ENCODE peak calls at places on chromosomes 2 and 18, in nine cellular contexts. J is AML-193, V is foreskin fibroblast, W is left cardiac atrium, R is neural crest cell, N is HS-5, B is mesenteric fat pad, E is Kasumi-1, Y is iPS DF 19.7. H is an unnamed sample.
A peak's percentile ranks its signal among the peaks of the same experiment; 100 is the strongest.

GRCh38 chr2:71538656-71539265 is 85.4 kb downstream of the DYSF start:
- DNase-seq in J (no peak), V (no peak), W (no peak), R (no peak), N (no peak), B (peak; percentile 43), E (peak; percentile 20), Y (no peak), H (no peak)

GRCh38 chr2:100674671-100675070 is 111.9 kb downstream of the PDCL3 start:
- DNase-seq in J (no peak), V (no peak), W (no peak), R (no peak), N (no peak), B (no peak), E (no peak), Y (no peak), H (no peak)

GRCh38 chr2:2328847-2329246 is 2.2 kb downstream of the MYT1L start:
- DNase-seq in J (peak; percentile 4), V (no peak), W (no peak), R (peak; percentile 56), N (no peak), B (no peak), E (peak; percentile 35), Y (peak; percentile 28), H (no peak)

GRCh38 chr18:49878567-49878966 is 65.2 kb upstream of the ACAA2 start:
- DNase-seq in J (no peak), V (peak; percentile 3), W (peak; percentile 39), R (no peak), N (peak; percentile 35), B (no peak), E (no peak), Y (no peak), H (no peak)

GRCh38 chr2:161353543-161353942 is 45.3 kb downstream of the PSMD14 start:
- DNase-seq in J (no peak), V (no peak), W (no peak), R (no peak), N (no peak), B (no peak), E (no peak), Y (no peak), H (no peak)

GRCh38 chr18:58319719-58320118 is 275.7 kb downstream of the NEDD4L start:
- DNase-seq in J (no peak), V (no peak), W (no peak), R (no peak), N (no peak), B (no peak), E (no peak), Y (no peak), H (no peak)

GRCh38 chr18:63111549-63112402 is 207.8 kb downstream of the BCL2 start:
- DNase-seq in J (peak; percentile 78), V (no peak), W (peak; percentile 56), R (no peak), N (no peak), B (no peak), E (peak; percentile 77), Y (no peak), H (no peak)

GRCh38 chr2:137659616-137660015 is 304.7 kb upstream of the HNMT start:
- DNase-seq in J (no peak), V (no peak), W (no peak), R (no peak), N (no peak), B (no peak), E (no peak), Y (no peak), H (no peak)

GRCh38 chr2:68281988-68282387 is 29.7 kb upstream of the PPP3R1 start:
- DNase-seq in J (no peak), V (no peak), W (no peak), R (no peak), N (no peak), B (no peak), E (no peak), Y (no peak), H (no peak)

GRCh38 chr2:173021939-173022371 is 53.7 kb upstream of the MAP3K20 start:
- DNase-seq in J (no peak), V (peak; percentile 32), W (peak; percentile 50), R (no peak), N (peak; percentile 40), B (no peak), E (peak; percentile 57), Y (no peak), H (no peak)

GRCh38 chr2:235614176-235614860 is 120.5 kb downstream of the AGAP1 start:
- DNase-seq in J (no peak), V (peak; percentile 20), W (no peak), R (no peak), N (no peak), B (no peak), E (no peak), Y (no peak), H (no peak)

GRCh38 chr2:69138247-69138754 is 125.3 kb downstream of the ANTXR1 start:
- DNase-seq in J (no peak), V (peak; percentile 60), W (no peak), R (no peak), N (peak; percentile 78), B (no peak), E (no peak), Y (no peak), H (no peak)

GRCh38 chr18:28007841-28008240 is 169.1 kb downstream of the CDH2 start:
- DNase-seq in J (no peak), V (no peak), W (no peak), R (no peak), N (peak; percentile 41), B (no peak), E (no peak), Y (no peak), H (no peak)

GRCh38 chr18:9290171-9290570 is 44.4 kb upstream of the TWSG1 start:
- DNase-seq in J (no peak), V (peak; percentile 26), W (no peak), R (no peak), N (no peak), B (no peak), E (no peak), Y (no peak), H (no peak)

GRCh38 chr2:240477916-240478315 is 42.5 kb downstream of the GPC1 start:
- DNase-seq in J (no peak), V (no peak), W (no peak), R (no peak), N (no peak), B (no peak), E (no peak), Y (no peak), H (peak; percentile 39)

GRCh38 chr2:20137884-20138283 is 86.5 kb upstream of the LAPTM4A start:
- DNase-seq in J (no peak), V (no peak), W (no peak), R (no peak), N (no peak), B (no peak), E (no peak), Y (no peak), H (no peak)

H was measured in kidney.